ENCODE peak calls at places on chromosomes 3 and 15, in eight cellular contexts. One of them, this sample, is unnamed.

GRCh38 chr3:908839-909238 is 184.0 kb upstream of the CNTN6 start:
- DNase-seq in stimulated activated CD4-positive, alpha-beta T cell treated with anti-CD3 and anti-CD28 coated beads, Interleukin-4, amount 100 ng/mL, for 48 hours: no peak
- DNase-seq in chondrocyte: no peak
- DNase-seq in ELR: no peak
- DNase-seq in activated T-cell treated with anti-CD3 and anti-CD28 coated beads for 48 hours: no peak
- DNase-seq in foreskin fibroblast: no peak
- DNase-seq in kidney tubule cell: peak
- DNase-seq in NCI-H524: peak
- DNase-seq in this sample: no peak

GRCh38 chr15:70625438-70625837 is 137.9 kb downstream of the UACA start:
- DNase-seq in ELR: no peak
- DNase-seq in stimulated activated CD4-positive, alpha-beta T cell treated with anti-CD3 and anti-CD28 coated beads, Interleukin-4, amount 100 ng/mL, for 48 hours: no peak
- DNase-seq in kidney tubule cell: no peak
- DNase-seq in NCI-H524: no peak
- DNase-seq in chondrocyte: no peak
- DNase-seq in foreskin fibroblast: no peak
- DNase-seq in activated T-cell treated with anti-CD3 and anti-CD28 coated beads for 48 hours: no peak
- DNase-seq in this sample: no peak

GRCh38 chr3:82587174-82587573 is 825.7 kb upstream of the GBE1 start:
- DNase-seq in NCI-H524: no peak
- DNase-seq in kidney tubule cell: no peak
- DNase-seq in ELR: peak
- DNase-seq in chondrocyte: no peak
- DNase-seq in foreskin fibroblast: no peak
- DNase-seq in activated T-cell treated with anti-CD3 and anti-CD28 coated beads for 48 hours: no peak
- DNase-seq in stimulated activated CD4-positive, alpha-beta T cell treated with anti-CD3 and anti-CD28 coated beads, Interleukin-4, amount 100 ng/mL, for 48 hours: no peak
- DNase-seq in this sample: no peak

GRCh38 chr3:182787302-182788036 is 5.8 kb upstream of the ATP11B start:
- DNase-seq in chondrocyte: no peak
- DNase-seq in foreskin fibroblast: no peak
- DNase-seq in activated T-cell treated with anti-CD3 and anti-CD28 coated beads for 48 hours: no peak
- DNase-seq in kidney tubule cell: no peak
- DNase-seq in NCI-H524: no peak
- DNase-seq in ELR: no peak
- DNase-seq in stimulated activated CD4-positive, alpha-beta T cell treated with anti-CD3 and anti-CD28 coated beads, Interleukin-4, amount 100 ng/mL, for 48 hours: no peak
- DNase-seq in this sample: no peak

GRCh38 chr15:64749167-64749566 is 26.2 kb downstream of the RBPMS2 start:
- DNase-seq in ELR: peak
- DNase-seq in chondrocyte: no peak
- DNase-seq in stimulated activated CD4-positive, alpha-beta T cell treated with anti-CD3 and anti-CD28 coated beads, Interleukin-4, amount 100 ng/mL, for 48 hours: no peak
- DNase-seq in kidney tubule cell: peak
- DNase-seq in NCI-H524: no peak
- DNase-seq in activated T-cell treated with anti-CD3 and anti-CD28 coated beads for 48 hours: no peak
- DNase-seq in foreskin fibroblast: peak
- DNase-seq in this sample: peak

GRCh38 chr3:197615430-197615829 is 59.7 kb upstream of the BDH1 start:
- DNase-seq in kidney tubule cell: no peak
- DNase-seq in ELR: no peak
- DNase-seq in stimulated activated CD4-positive, alpha-beta T cell treated with anti-CD3 and anti-CD28 coated beads, Interleukin-4, amount 100 ng/mL, for 48 hours: no peak
- DNase-seq in NCI-H524: no peak
- DNase-seq in foreskin fibroblast: no peak
- DNase-seq in activated T-cell treated with anti-CD3 and anti-CD28 coated beads for 48 hours: no peak
- DNase-seq in chondrocyte: no peak
- DNase-seq in this sample: no peak

GRCh38 chr3:140972833-140973232 is 31.2 kb downstream of the SLC25A36 start:
- DNase-seq in activated T-cell treated with anti-CD3 and anti-CD28 coated beads for 48 hours: no peak
- DNase-seq in NCI-H524: peak
- DNase-seq in stimulated activated CD4-positive, alpha-beta T cell treated with anti-CD3 and anti-CD28 coated beads, Interleukin-4, amount 100 ng/mL, for 48 hours: no peak
- DNase-seq in foreskin fibroblast: no peak
- DNase-seq in ELR: peak
- DNase-seq in kidney tubule cell: peak
- DNase-seq in chondrocyte: no peak
- DNase-seq in this sample: peak

GRCh38 chr15:101828774-101829173 is 16.8 kb downstream of the OR4F15 start:
- DNase-seq in NCI-H524: no peak
- DNase-seq in foreskin fibroblast: no peak
- DNase-seq in stimulated activated CD4-positive, alpha-beta T cell treated with anti-CD3 and anti-CD28 coated beads, Interleukin-4, amount 100 ng/mL, for 48 hours: no peak
- DNase-seq in kidney tubule cell: no peak
- DNase-seq in activated T-cell treated with anti-CD3 and anti-CD28 coated beads for 48 hours: no peak
- DNase-seq in ELR: no peak
- DNase-seq in chondrocyte: no peak
- DNase-seq in this sample: no peak

GRCh38 chr15:31070867-31071266 is 30.7 kb downstream of the TRPM1 start:
- DNase-seq in ELR: no peak
- DNase-seq in kidney tubule cell: no peak
- DNase-seq in activated T-cell treated with anti-CD3 and anti-CD28 coated beads for 48 hours: no peak
- DNase-seq in NCI-H524: peak
- DNase-seq in chondrocyte: no peak
- DNase-seq in stimulated activated CD4-positive, alpha-beta T cell treated with anti-CD3 and anti-CD28 coated beads, Interleukin-4, amount 100 ng/mL, for 48 hours: no peak
- DNase-seq in foreskin fibroblast: no peak
- DNase-seq in this sample: no peak

GRCh38 chr3:67616046-67616445 is 38.4 kb downstream of the SUCLG2 start:
- DNase-seq in NCI-H524: no peak
- DNase-seq in foreskin fibroblast: no peak
- DNase-seq in activated T-cell treated with anti-CD3 and anti-CD28 coated beads for 48 hours: no peak
- DNase-seq in kidney tubule cell: no peak
- DNase-seq in ELR: no peak
- DNase-seq in stimulated activated CD4-positive, alpha-beta T cell treated with anti-CD3 and anti-CD28 coated beads, Interleukin-4, amount 100 ng/mL, for 48 hours: no peak
- DNase-seq in chondrocyte: no peak
- DNase-seq in this sample: no peak

GRCh38 chr3:149934524-149934923 is 36.2 kb downstream of the PFN2 start:
- DNase-seq in NCI-H524: no peak
- DNase-seq in activated T-cell treated with anti-CD3 and anti-CD28 coated beads for 48 hours: no peak
- DNase-seq in ELR: peak
- DNase-seq in kidney tubule cell: no peak
- DNase-seq in stimulated activated CD4-positive, alpha-beta T cell treated with anti-CD3 and anti-CD28 coated beads, Interleukin-4, amount 100 ng/mL, for 48 hours: no peak
- DNase-seq in foreskin fibroblast: peak
- DNase-seq in chondrocyte: no peak
- DNase-seq in this sample: no peak

GRCh38 chr15:81394609-81395008 is 20.6 kb upstream of the TMC3 start:
- DNase-seq in NCI-H524: no peak
- DNase-seq in stimulated activated CD4-positive, alpha-beta T cell treated with anti-CD3 and anti-CD28 coated beads, Interleukin-4, amount 100 ng/mL, for 48 hours: no peak
- DNase-seq in foreskin fibroblast: no peak
- DNase-seq in kidney tubule cell: peak
- DNase-seq in activated T-cell treated with anti-CD3 and anti-CD28 coated beads for 48 hours: no peak
- DNase-seq in chondrocyte: no peak
- DNase-seq in ELR: no peak
- DNase-seq in this sample: peak

GRCh38 chr3:141410861-141411771 is 42.8 kb downstream of the ZBTB38 start:
- DNase-seq in kidney tubule cell: peak
- DNase-seq in NCI-H524: no peak
- DNase-seq in stimulated activated CD4-positive, alpha-beta T cell treated with anti-CD3 and anti-CD28 coated beads, Interleukin-4, amount 100 ng/mL, for 48 hours: no peak
- DNase-seq in foreskin fibroblast: no peak
- DNase-seq in activated T-cell treated with anti-CD3 and anti-CD28 coated beads for 48 hours: no peak
- DNase-seq in chondrocyte: no peak
- DNase-seq in ELR: peak
- DNase-seq in this sample: peak

GRCh38 chr3:127458698-127459097 is 131.8 kb downstream of the TPRA1 start:
- DNase-seq in stimulated activated CD4-positive, alpha-beta T cell treated with anti-CD3 and anti-CD28 coated beads, Interleukin-4, amount 100 ng/mL, for 48 hours: no peak
- DNase-seq in foreskin fibroblast: no peak
- DNase-seq in chondrocyte: peak
- DNase-seq in ELR: no peak
- DNase-seq in activated T-cell treated with anti-CD3 and anti-CD28 coated beads for 48 hours: no peak
- DNase-seq in kidney tubule cell: peak
- DNase-seq in NCI-H524: no peak
- DNase-seq in this sample: no peak

GRCh38 chr3:52521881-52522650 is 11.6 kb downstream of the NT5DC2 start:
- DNase-seq in activated T-cell treated with anti-CD3 and anti-CD28 coated beads for 48 hours: no peak
- DNase-seq in chondrocyte: peak
- DNase-seq in ELR: no peak
- DNase-seq in NCI-H524: no peak
- DNase-seq in stimulated activated CD4-positive, alpha-beta T cell treated with anti-CD3 and anti-CD28 coated beads, Interleukin-4, amount 100 ng/mL, for 48 hours: no peak
- DNase-seq in kidney tubule cell: no peak
- DNase-seq in foreskin fibroblast: no peak
- DNase-seq in this sample: no peak

GRCh38 chr3:196883361-196883760 is 15.6 kb downstream of the SENP5 start:
- DNase-seq in kidney tubule cell: no peak
- DNase-seq in chondrocyte: no peak
- DNase-seq in activated T-cell treated with anti-CD3 and anti-CD28 coated beads for 48 hours: no peak
- DNase-seq in ELR: no peak
- DNase-seq in NCI-H524: no peak
- DNase-seq in stimulated activated CD4-positive, alpha-beta T cell treated with anti-CD3 and anti-CD28 coated beads, Interleukin-4, amount 100 ng/mL, for 48 hours: peak
- DNase-seq in foreskin fibroblast: no peak
- DNase-seq in this sample: no peak

GRCh38 chr3:10753964-10754363 is 62.1 kb upstream of the SLC6A11 start:
- DNase-seq in kidney tubule cell: peak
- DNase-seq in chondrocyte: no peak
- DNase-seq in foreskin fibroblast: peak
- DNase-seq in stimulated activated CD4-positive, alpha-beta T cell treated with anti-CD3 and anti-CD28 coated beads, Interleukin-4, amount 100 ng/mL, for 48 hours: peak
- DNase-seq in activated T-cell treated with anti-CD3 and anti-CD28 coated beads for 48 hours: peak
- DNase-seq in NCI-H524: no peak
- DNase-seq in ELR: peak
- DNase-seq in this sample: peak

GRCh38 chr3:13200951-13201350 is 127.7 kb upstream of the IQSEC1 start:
- DNase-seq in activated T-cell treated with anti-CD3 and anti-CD28 coated beads for 48 hours: no peak
- DNase-seq in chondrocyte: no peak
- DNase-seq in foreskin fibroblast: no peak
- DNase-seq in NCI-H524: peak
- DNase-seq in kidney tubule cell: peak
- DNase-seq in stimulated activated CD4-positive, alpha-beta T cell treated with anti-CD3 and anti-CD28 coated beads, Interleukin-4, amount 100 ng/mL, for 48 hours: no peak
- DNase-seq in ELR: peak
- DNase-seq in this sample: no peak

GRCh38 chr3:117278424-117279190 is 569.0 kb downstream of the TUSC7 start:
- DNase-seq in stimulated activated CD4-positive, alpha-beta T cell treated with anti-CD3 and anti-CD28 coated beads, Interleukin-4, amount 100 ng/mL, for 48 hours: no peak
- DNase-seq in foreskin fibroblast: no peak
- DNase-seq in ELR: peak
- DNase-seq in kidney tubule cell: peak
- DNase-seq in chondrocyte: no peak
- DNase-seq in activated T-cell treated with anti-CD3 and anti-CD28 coated beads for 48 hours: no peak
- DNase-seq in NCI-H524: peak
- DNase-seq in this sample: peak

GRCh38 chr3:32200991-32201758 is 37.3 kb upstream of the CMTM8 start:
- DNase-seq in stimulated activated CD4-positive, alpha-beta T cell treated with anti-CD3 and anti-CD28 coated beads, Interleukin-4, amount 100 ng/mL, for 48 hours: no peak
- DNase-seq in NCI-H524: no peak
- DNase-seq in activated T-cell treated with anti-CD3 and anti-CD28 coated beads for 48 hours: no peak
- DNase-seq in foreskin fibroblast: no peak
- DNase-seq in ELR: no peak
- DNase-seq in kidney tubule cell: no peak
- DNase-seq in chondrocyte: no peak
- DNase-seq in this sample: no peak

GRCh38 chr3:131812433-131812832 is 222.4 kb downstream of the CPNE4 start:
- DNase-seq in stimulated activated CD4-positive, alpha-beta T cell treated with anti-CD3 and anti-CD28 coated beads, Interleukin-4, amount 100 ng/mL, for 48 hours: no peak
- DNase-seq in kidney tubule cell: no peak
- DNase-seq in ELR: peak
- DNase-seq in chondrocyte: no peak
- DNase-seq in NCI-H524: no peak
- DNase-seq in activated T-cell treated with anti-CD3 and anti-CD28 coated beads for 48 hours: no peak
- DNase-seq in foreskin fibroblast: peak
- DNase-seq in this sample: peak

GRCh38 chr3:104297617-104298016 is 1069.1 kb upstream of the ALCAM start:
- DNase-seq in NCI-H524: no peak
- DNase-seq in kidney tubule cell: no peak
- DNase-seq in stimulated activated CD4-positive, alpha-beta T cell treated with anti-CD3 and anti-CD28 coated beads, Interleukin-4, amount 100 ng/mL, for 48 hours: no peak
- DNase-seq in activated T-cell treated with anti-CD3 and anti-CD28 coated beads for 48 hours: no peak
- DNase-seq in foreskin fibroblast: no peak
- DNase-seq in ELR: no peak
- DNase-seq in chondrocyte: no peak
- DNase-seq in this sample: peak

GRCh38 chr3:94739420-94739819 is 676.6 kb downstream of the NSUN3 start:
- DNase-seq in NCI-H524: no peak
- DNase-seq in stimulated activated CD4-positive, alpha-beta T cell treated with anti-CD3 and anti-CD28 coated beads, Interleukin-4, amount 100 ng/mL, for 48 hours: no peak
- DNase-seq in activated T-cell treated with anti-CD3 and anti-CD28 coated beads for 48 hours: no peak
- DNase-seq in foreskin fibroblast: no peak
- DNase-seq in kidney tubule cell: no peak
- DNase-seq in chondrocyte: no peak
- DNase-seq in ELR: no peak
- DNase-seq in this sample: peak

GRCh38 chr15:63504247-63504978 is at the start of gene USP3:
- DNase-seq in activated T-cell treated with anti-CD3 and anti-CD28 coated beads for 48 hours: peak
- DNase-seq in kidney tubule cell: peak
- DNase-seq in stimulated activated CD4-positive, alpha-beta T cell treated with anti-CD3 and anti-CD28 coated beads, Interleukin-4, amount 100 ng/mL, for 48 hours: peak
- DNase-seq in foreskin fibroblast: peak
- DNase-seq in chondrocyte: peak
- DNase-seq in ELR: peak
- DNase-seq in NCI-H524: peak
- DNase-seq in this sample: peak

GRCh38 chr3:52086939-52087675 is 30.7 kb upstream of the DUSP7 start:
- DNase-seq in activated T-cell treated with anti-CD3 and anti-CD28 coated beads for 48 hours: no peak
- DNase-seq in ELR: peak
- DNase-seq in NCI-H524: no peak
- DNase-seq in stimulated activated CD4-positive, alpha-beta T cell treated with anti-CD3 and anti-CD28 coated beads, Interleukin-4, amount 100 ng/mL, for 48 hours: no peak
- DNase-seq in foreskin fibroblast: peak
- DNase-seq in chondrocyte: no peak
- DNase-seq in kidney tubule cell: peak
- DNase-seq in this sample: no peak

This sample was measured in PC-3.